ENCODE peak calls at places on chromosome 17, in five cellular contexts. One of them, this sample, is unnamed.

GRCh38 chr17:40751065-40751464 is 4.1 kb downstream of the KRT25 start:
- DNase-seq in MM.1S: no peak
- DNase-seq in neural crest cell: no peak
- DNase-seq in EL: no peak
- DNase-seq in NCI-H1436: no peak
- DNase-seq in this sample: no peak

GRCh38 chr17:81422776-81423697 is 27.8 kb downstream of the BAHCC1 start:
- DNase-seq in MM.1S: no peak
- DNase-seq in neural crest cell: no peak
- DNase-seq in EL: peak; percentile 97
- DNase-seq in NCI-H1436: no peak
- DNase-seq in this sample: peak; percentile 85

GRCh38 chr17:8476741-8477140 is 41.1 kb downstream of the NDEL1 start:
- DNase-seq in NCI-H1436: no peak
- DNase-seq in MM.1S: no peak
- DNase-seq in neural crest cell: no peak
- DNase-seq in EL: no peak
- DNase-seq in this sample: no peak

GRCh38 chr17:4066210-4066609 is 76.6 kb downstream of the ZZEF1 start:
- DNase-seq in NCI-H1436: no peak
- DNase-seq in neural crest cell: no peak
- DNase-seq in EL: no peak
- DNase-seq in MM.1S: no peak
- DNase-seq in this sample: no peak

GRCh38 chr17:3710951-3711383 is 12.7 kb upstream of the HASPIN start:
- DNase-seq in EL: peak; percentile 77
- DNase-seq in NCI-H1436: no peak
- DNase-seq in MM.1S: peak; percentile 96
- DNase-seq in neural crest cell: no peak
- DNase-seq in this sample: peak; percentile 73

GRCh38 chr17:18925187-18925586 is 26.8 kb upstream of the SLC5A10 start:
- DNase-seq in NCI-H1436: no peak
- DNase-seq in neural crest cell: no peak
- DNase-seq in EL: no peak
- DNase-seq in MM.1S: no peak
- DNase-seq in this sample: no peak

GRCh38 chr17:81697261-81698044 is 5.7 kb upstream of the MRPL12 start:
- DNase-seq in NCI-H1436: no peak
- DNase-seq in EL: no peak
- DNase-seq in MM.1S: no peak
- DNase-seq in neural crest cell: no peak
- DNase-seq in this sample: no peak

GRCh38 chr17:42682400-42683384 is at the start of gene CNTNAP1:
- DNase-seq in NCI-H1436: peak; percentile 40
- DNase-seq in EL: peak; percentile 89
- DNase-seq in neural crest cell: peak; percentile 52
- DNase-seq in MM.1S: peak; percentile 60
- DNase-seq in this sample: peak; percentile 78

GRCh38 chr17:79320331-79320730 is 245.7 kb downstream of the ENGASE start:
- DNase-seq in neural crest cell: no peak
- DNase-seq in EL: no peak
- DNase-seq in NCI-H1436: no peak
- DNase-seq in MM.1S: no peak
- DNase-seq in this sample: no peak

GRCh38 chr17:66789093-66789492 is 45.8 kb upstream of the CACNG5 start:
- DNase-seq in MM.1S: no peak
- DNase-seq in NCI-H1436: no peak
- DNase-seq in neural crest cell: no peak
- DNase-seq in EL: no peak
- DNase-seq in this sample: no peak

GRCh38 chr17:16080366-16080765 is 80.7 kb downstream of the TTC19 start:
- DNase-seq in NCI-H1436: no peak
- DNase-seq in EL: no peak
- DNase-seq in MM.1S: no peak
- DNase-seq in neural crest cell: no peak
- DNase-seq in this sample: no peak

GRCh38 chr17:2365132-2365531 is 27.8 kb downstream of the SGSM2 start:
- DNase-seq in NCI-H1436: no peak
- DNase-seq in MM.1S: no peak
- DNase-seq in neural crest cell: no peak
- DNase-seq in EL: no peak
- DNase-seq in this sample: no peak

GRCh38 chr17:19579192-19579668 is 45.6 kb downstream of the SLC47A1 start:
- DNase-seq in NCI-H1436: no peak
- DNase-seq in MM.1S: no peak
- DNase-seq in neural crest cell: no peak
- DNase-seq in EL: no peak
- DNase-seq in this sample: no peak

GRCh38 chr17:16971458-16972338 is at the start of gene TNFRSF13B:
- DNase-seq in MM.1S: peak; percentile 85
- DNase-seq in NCI-H1436: no peak
- DNase-seq in neural crest cell: no peak
- DNase-seq in EL: no peak
- DNase-seq in this sample: no peak

GRCh38 chr17:45940826-45941225 is 46.5 kb downstream of the MAPT start:
- DNase-seq in neural crest cell: no peak
- DNase-seq in MM.1S: no peak
- DNase-seq in NCI-H1436: no peak
- DNase-seq in EL: no peak
- DNase-seq in this sample: no peak

GRCh38 chr17:7217113-7217987 is 2.3 kb downstream of the DLG4 start:
- DNase-seq in EL: peak; percentile 73
- DNase-seq in NCI-H1436: peak; percentile 62
- DNase-seq in MM.1S: no peak
- DNase-seq in neural crest cell: peak; percentile 56
- DNase-seq in this sample: no peak

GRCh38 chr17:78947235-78948153 is 22.3 kb upstream of the TIMP2 start:
- DNase-seq in NCI-H1436: no peak
- DNase-seq in neural crest cell: no peak
- DNase-seq in EL: no peak
- DNase-seq in MM.1S: no peak
- DNase-seq in this sample: no peak

GRCh38 chr17:52536466-52536865 is 378.0 kb upstream of the CA10 start:
- DNase-seq in NCI-H1436: no peak
- DNase-seq in MM.1S: no peak
- DNase-seq in EL: no peak
- DNase-seq in neural crest cell: no peak
- DNase-seq in this sample: no peak

GRCh38 chr17:78999056-78999768 is 10.4 kb downstream of the CANT1 start:
- DNase-seq in MM.1S: no peak
- DNase-seq in NCI-H1436: no peak
- DNase-seq in EL: no peak
- DNase-seq in neural crest cell: no peak
- DNase-seq in this sample: no peak

GRCh38 chr17:81685108-81685507 is 1.3 kb downstream of the HGS start:
- DNase-seq in NCI-H1436: peak; percentile 26
- DNase-seq in MM.1S: peak; percentile 21
- DNase-seq in EL: peak; percentile 83
- DNase-seq in neural crest cell: no peak
- DNase-seq in this sample: peak; percentile 84

GRCh38 chr17:4477286-4477791 is 21.3 kb upstream of the SPNS2 start:
- DNase-seq in neural crest cell: no peak
- DNase-seq in MM.1S: no peak
- DNase-seq in NCI-H1436: no peak
- DNase-seq in EL: no peak
- DNase-seq in this sample: no peak

GRCh38 chr17:82386256-82386831 is 14.8 kb downstream of the UTS2R start:
- DNase-seq in MM.1S: no peak
- DNase-seq in neural crest cell: no peak
- DNase-seq in NCI-H1436: no peak
- DNase-seq in EL: no peak
- DNase-seq in this sample: no peak

GRCh38 chr17:29613371-29613837 is 9.3 kb downstream of the CORO6 start:
- DNase-seq in EL: peak; percentile 77
- DNase-seq in neural crest cell: peak; percentile 96
- DNase-seq in MM.1S: peak; percentile 88
- DNase-seq in NCI-H1436: no peak
- DNase-seq in this sample: no peak

GRCh38 chr17:46013502-46014165 is 14.6 kb downstream of the STH start:
- DNase-seq in neural crest cell: no peak
- DNase-seq in MM.1S: no peak
- DNase-seq in EL: peak; percentile 71
- DNase-seq in NCI-H1436: no peak
- DNase-seq in this sample: no peak

GRCh38 chr17:3002538-3003301 is 60.7 kb downstream of the OR1D5 start:
- DNase-seq in MM.1S: peak; percentile 59
- DNase-seq in EL: no peak
- DNase-seq in neural crest cell: no peak
- DNase-seq in NCI-H1436: peak; percentile 49
- DNase-seq in this sample: no peak

GRCh38 chr17:30824356-30825145 is at the start of gene CRLF3:
- DNase-seq in MM.1S: peak; percentile 94
- DNase-seq in EL: peak; percentile 91
- DNase-seq in neural crest cell: peak; percentile 85
- DNase-seq in NCI-H1436: peak; percentile 93
- DNase-seq in this sample: peak; percentile 91

This sample was measured in HT1080.